ENCODE peak calls at places on chromosomes 13 and 19, in four cellular contexts. S, Q, H and Z are unnamed samples.

GRCh38 chr13:42223681-42224080 is 48.3 kb upstream of the AKAP11 start:
- DNase-seq in S (no peak), Q (no peak), H (no peak), Z (no peak)

GRCh38 chr13:36480726-36481485 is 48.6 kb downstream of the CCNA1 start:
- DNase-seq in S (no peak), Q (no peak), H (no peak), Z (no peak)

GRCh38 chr13:85347251-85347650 is 452.0 kb downstream of the SLITRK6 start:
- DNase-seq in S (no peak), H (no peak), Q (no peak), Z (no peak)

GRCh38 chr13:73601708-73602107 is 532.5 kb downstream of the KLF12 start:
- DNase-seq in H (no peak), S (no peak), Q (no peak), Z (no peak)

GRCh38 chr13:82963466-82963865 is 918.8 kb downstream of the SLITRK1 start:
- DNase-seq in H (no peak), Q (no peak), S (no peak), Z (no peak)

GRCh38 chr13:73833331-73834070 is 300.7 kb downstream of the KLF12 start:
- DNase-seq in Q (no peak), S (no peak), H (no peak), Z (no peak)

GRCh38 chr13:25752957-25753540 is 298.8 kb downstream of the SHISA2 start:
- DNase-seq in S (no peak), Q (no peak), H (no peak), Z (no peak)

GRCh38 chr19:45451181-45451849 is 16.5 kb upstream of the FOSB start:
- DNase-seq in H (no peak), Q (no peak), S (no peak), Z (no peak)

GRCh38 chr13:85806553-85807175 is 7.4 kb upstream of the SLITRK6 start:
- DNase-seq in H (peak; percentile 4), Q (peak; percentile 41), S (no peak), Z (peak; percentile 48)

GRCh38 chr19:55346725-55347441 is 7.2 kb downstream of the KMT5C start:
- DNase-seq in H (no peak), Q (no peak), S (no peak), Z (no peak)

GRCh38 chr13:99746857-99747710 is 224.5 kb downstream of the ZIC5 start:
- DNase-seq in S (no peak), H (no peak), Q (no peak), Z (no peak)

GRCh38 chr13:99150575-99151370 is 49.9 kb upstream of the UBAC2 start:
- DNase-seq in H (no peak), Q (no peak), S (no peak), Z (no peak)

GRCh38 chr19:13103961-13104847 is 1.5 kb upstream of the LYL1 start:
- DNase-seq in H (peak; percentile 67), S (no peak), Q (no peak), Z (peak; percentile 72)

GRCh38 chr19:16920816-16921529 is 32.2 kb downstream of the F2RL3 start:
- DNase-seq in S (no peak), Q (no peak), H (peak; percentile 88), Z (no peak)

GRCh38 chr13:59587971-59588716 is 575.6 kb downstream of the DIAPH3 start:
- DNase-seq in H (no peak), Q (no peak), S (no peak), Z (no peak)

GRCh38 chr13:51769455-51770127 is 34.4 kb downstream of the DHRS12 start:
- DNase-seq in S (no peak), Q (no peak), H (no peak), Z (no peak)

GRCh38 chr13:60164490-60164889 is 762 bp upstream of the DIAPH3 start:
- DNase-seq in H (no peak), S (no peak), Q (no peak), Z (no peak)

GRCh38 chr19:49690656-49691242 is at the start of gene CPT1C:
- DNase-seq in Q (no peak), S (no peak), H (no peak), Z (no peak)

GRCh38 chr19:50835103-50835784 is 1.9 kb upstream of the KLK15 start:
- DNase-seq in Q (no peak), H (no peak), S (no peak), Z (no peak)

GRCh38 chr13:36981156-36981743 is 17.9 kb downstream of the ALG5 start:
- DNase-seq in Q (peak; percentile 45), S (no peak), H (peak; percentile 10), Z (peak; percentile 36)

GRCh38 chr13:49649244-49649962 is 21.1 kb downstream of the ARL11 start:
- DNase-seq in H (peak; percentile 33), Q (peak; percentile 33), S (no peak), Z (no peak)

GRCh38 chr13:51004111-51004865 is 94.7 kb downstream of the RNASEH2B start:
- DNase-seq in S (no peak), H (no peak), Q (no peak), Z (no peak)

GRCh38 chr19:51181377-51181912 is 39.3 kb downstream of the SIGLEC7 start:
- DNase-seq in Q (no peak), S (no peak), H (no peak), Z (no peak)

GRCh38 chr13:102948006-102948405 is 102.2 kb downstream of the ERCC5 start:
- DNase-seq in S (no peak), Q (no peak), H (no peak), Z (no peak)

GRCh38 chr19:7257148-7258041 is 36.8 kb downstream of the INSR start:
- DNase-seq in Q (peak; percentile 68), S (no peak), H (no peak), Z (peak; percentile 33)

GRCh38 chr13:114104626-114105350 is 27.6 kb downstream of the RASA3 start:
- DNase-seq in Q (no peak), H (no peak), S (no peak), Z (no peak)

GRCh38 chr19:2949939-2950285 is 5.1 kb upstream of the ZNF77 start:
- DNase-seq in H (peak; percentile 76), S (no peak), Q (peak; percentile 62), Z (peak; percentile 18)

GRCh38 chr19:33722456-33723239 is 74.0 kb upstream of the KCTD15 start:
- DNase-seq in Q (no peak), H (no peak), S (no peak), Z (no peak)

GRCh38 chr19:7533925-7534480 is 1.5 kb upstream of the PNPLA6 start:
- DNase-seq in S (peak; percentile 37), H (peak; percentile 84), Q (peak; percentile 67), Z (peak; percentile 87)

GRCh38 chr19:43470288-43470687 is 4.9 kb upstream of the LYPD3 start:
- DNase-seq in Q (no peak), H (no peak), S (no peak), Z (no peak)

GRCh38 chr13:48653074-48654054 is at the start of gene CYSLTR2:
- DNase-seq in H (no peak), Q (no peak), S (peak; percentile 35), Z (no peak)

GRCh38 chr13:37640499-37640898 is 41.9 kb upstream of the POSTN start:
- DNase-seq in Q (no peak), S (no peak), H (peak; percentile 3), Z (peak; percentile 41)

GRCh38 chr13:87244256-87244870 is 426.8 kb upstream of the SLITRK5 start:
- DNase-seq in Q (no peak), S (no peak), H (no peak), Z (no peak)

DNA sequence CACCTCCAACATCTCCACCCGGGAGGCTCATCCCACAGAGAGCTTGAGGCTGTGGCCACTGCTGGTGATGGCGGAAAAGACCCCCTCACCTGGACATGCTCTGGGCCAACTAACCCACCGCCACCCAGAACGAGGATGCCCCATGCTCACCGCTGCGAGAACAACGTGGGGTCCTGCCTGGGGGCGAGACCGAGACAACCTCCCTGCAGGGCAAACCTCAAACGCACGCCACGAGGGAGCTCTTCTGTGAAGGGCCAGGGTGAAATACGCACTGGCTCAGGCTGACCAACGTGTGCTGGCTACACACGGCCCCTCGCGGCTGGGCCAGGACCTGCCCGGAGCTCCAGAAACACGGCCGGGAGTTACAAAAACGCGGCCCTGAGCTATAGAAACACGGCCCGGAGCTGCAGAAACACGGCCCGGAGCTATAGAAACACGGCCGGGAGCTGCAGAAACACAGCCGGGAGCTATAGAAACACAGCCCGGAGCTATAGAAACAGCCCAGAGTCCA is 19.0 kb upstream of the PLPP2 start:
- DNase-seq in S (no peak), H (no peak), Q (no peak), Z (no peak)
- TF ChIP-seq SP1 in S (no peak), H (no peak), Q (no peak), Z (no peak)

GRCh38 chr13:112092453-112092852 is 25.5 kb downstream of the SOX1 start:
- DNase-seq in S (no peak), H (no peak), Q (no peak), Z (no peak)

GRCh38 chr13:112096959-112097358 is 30.0 kb downstream of the SOX1 start:
- DNase-seq in Q (no peak), H (no peak), S (no peak), Z (no peak)

GRCh38 chr13:112097770-112098169 is 30.8 kb downstream of the SOX1 start:
- DNase-seq in Q (no peak), S (no peak), H (no peak), Z (peak; percentile 9)

GRCh38 chr13:112098699-112099098 is 31.8 kb downstream of the SOX1 start:
- DNase-seq in S (no peak), Q (no peak), H (no peak), Z (no peak)

DNA sequence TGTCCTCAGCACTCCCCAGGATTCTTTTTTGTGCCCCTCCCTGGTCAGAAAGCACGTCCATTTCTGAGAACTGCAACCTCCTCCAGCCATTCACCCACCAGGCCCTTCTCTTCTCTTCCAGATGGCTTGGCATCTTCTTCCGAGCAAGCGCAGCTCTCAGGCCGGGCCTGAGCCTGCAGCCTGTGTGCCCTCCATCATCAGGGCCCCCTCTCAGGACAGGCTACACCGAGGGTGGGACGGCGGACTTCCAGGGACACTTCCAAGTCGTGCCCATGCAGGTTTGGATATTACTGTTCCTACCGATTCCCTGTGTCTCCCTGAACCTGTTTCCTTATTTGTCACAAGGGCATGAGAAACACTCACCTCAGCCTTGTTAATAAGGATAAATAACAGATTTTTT is 28.4 kb downstream of the SOX1 start:
- DNase-seq in H (no peak), S (no peak), Q (no peak), Z (no peak)
- TF ChIP-seq TARDBP in H (no peak), S (no peak), Q (no peak), Z (no peak)

GRCh38 chr19:30710721-30711120 is 338.5 kb downstream of the ZNF536 start:
- DNase-seq in Q (no peak), S (no peak), H (no peak), Z (no peak)
- TF ChIP-seq BHLHE40 in Q (no peak), S (no peak), H (no peak), Z (no peak)

DNA sequence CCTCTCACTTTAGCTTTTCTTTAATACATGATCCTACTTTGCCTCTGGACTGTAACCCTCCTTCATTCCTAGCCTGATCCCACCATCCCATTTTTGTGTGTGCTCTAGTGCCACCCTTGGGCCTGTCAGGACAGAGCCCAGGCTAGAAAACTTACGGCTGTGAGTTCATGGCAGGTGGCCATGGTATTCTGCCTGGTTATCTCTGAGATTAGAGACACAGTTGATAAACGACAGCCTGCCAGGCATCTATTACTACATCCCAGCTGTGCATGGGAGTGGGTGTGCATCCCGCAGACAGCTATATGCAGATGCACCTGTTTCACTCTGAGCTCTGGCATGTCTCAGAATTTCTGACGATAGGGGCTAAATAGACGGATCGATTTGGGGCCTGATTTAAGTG is 110.9 kb downstream of the HS6ST3 start:
- DNase-seq in H (no peak), S (no peak), Q (no peak), Z (no peak)
- TF ChIP-seq SP1 in H (no peak), S (no peak), Q (no peak), Z (no peak)

GRCh38 chr19:39518458-39518857 is 3.5 kb downstream of the SELENOV start:
- DNase-seq in S (no peak), H (no peak), Q (no peak), Z (no peak)
- TF ChIP-seq TARDBP in S (no peak), H (no peak), Q (no peak), Z (no peak)

GRCh38 chr13:65913173-65913572 is 1317.0 kb downstream of the PCDH9 start:
- DNase-seq in H (no peak), S (no peak), Q (no peak), Z (no peak)
- TF ChIP-seq BHLHE40 in H (no peak), S (no peak), Q (no peak), Z (no peak)